ENCODE peak calls at places on chromosomes 5 and 9, in nine cellular contexts. One of them, this sample, is unnamed.
A peak's percentile ranks its signal among the peaks of the same experiment; 100 is the strongest.

GRCh38 chr9:19640023-19640422 is 148.8 kb downstream of the SLC24A2 start:
- DNase-seq in endodermal cell: no peak
- DNase-seq in MM.1S: no peak
- DNase-seq in heart right ventricle: no peak
- DNase-seq in left ventricle myocardium inferior: no peak
- DNase-seq in A549: no peak
- DNase-seq in hepatocyte: no peak
- DNase-seq in endothelial cell of umbilical vein: no peak
- DNase-seq in right atrium auricular region: no peak
- DNase-seq in this sample: no peak

GRCh38 chr9:79985276-79985675 is 413.5 kb downstream of the TLE4 start:
- DNase-seq in left ventricle myocardium inferior: no peak
- DNase-seq in MM.1S: no peak
- DNase-seq in hepatocyte: no peak
- DNase-seq in endothelial cell of umbilical vein: no peak
- DNase-seq in heart right ventricle: no peak
- DNase-seq in endodermal cell: no peak
- DNase-seq in right atrium auricular region: no peak
- DNase-seq in A549: no peak
- DNase-seq in this sample: no peak

GRCh38 chr9:33202552-33203300 is 35.6 kb upstream of the B4GALT1 start:
- DNase-seq in endodermal cell: no peak
- DNase-seq in A549: no peak
- DNase-seq in MM.1S: peak; percentile 86
- DNase-seq in endothelial cell of umbilical vein: no peak
- DNase-seq in right atrium auricular region: peak; percentile 73
- DNase-seq in heart right ventricle: peak; percentile 78
- DNase-seq in left ventricle myocardium inferior: peak; percentile 69
- DNase-seq in hepatocyte: no peak
- DNase-seq in this sample: peak; percentile 95

GRCh38 chr5:465591-466403 is 22.8 kb downstream of the EXOC3 start:
- DNase-seq in left ventricle myocardium inferior: peak; percentile 9
- DNase-seq in hepatocyte: no peak
- DNase-seq in endothelial cell of umbilical vein: no peak
- DNase-seq in MM.1S: no peak
- DNase-seq in endodermal cell: peak; percentile 36
- DNase-seq in right atrium auricular region: no peak
- DNase-seq in A549: no peak
- DNase-seq in heart right ventricle: no peak
- DNase-seq in this sample: no peak

GRCh38 chr5:104412649-104413240 is 850.2 kb upstream of the NUDT12 start:
- DNase-seq in A549: peak; percentile 0
- DNase-seq in endodermal cell: peak; percentile 83
- DNase-seq in MM.1S: peak; percentile 48
- DNase-seq in endothelial cell of umbilical vein: peak; percentile 26
- DNase-seq in heart right ventricle: no peak
- DNase-seq in hepatocyte: peak; percentile 41
- DNase-seq in right atrium auricular region: no peak
- DNase-seq in left ventricle myocardium inferior: no peak
- DNase-seq in this sample: peak; percentile 52

GRCh38 chr5:122882836-122883235 is 37.4 kb downstream of the SNX24 start:
- DNase-seq in endodermal cell: no peak
- DNase-seq in heart right ventricle: no peak
- DNase-seq in hepatocyte: no peak
- DNase-seq in MM.1S: no peak
- DNase-seq in endothelial cell of umbilical vein: no peak
- DNase-seq in left ventricle myocardium inferior: no peak
- DNase-seq in right atrium auricular region: no peak
- DNase-seq in A549: no peak
- DNase-seq in this sample: no peak

GRCh38 chr9:89145086-89145485 is 33.5 kb downstream of the SHC3 start:
- DNase-seq in left ventricle myocardium inferior: no peak
- DNase-seq in MM.1S: no peak
- DNase-seq in endothelial cell of umbilical vein: no peak
- DNase-seq in heart right ventricle: no peak
- DNase-seq in endodermal cell: no peak
- DNase-seq in hepatocyte: no peak
- DNase-seq in right atrium auricular region: no peak
- DNase-seq in A549: no peak
- DNase-seq in this sample: peak; percentile 49

GRCh38 chr9:107208121-107208520 is 75.0 kb upstream of the RAD23B start:
- DNase-seq in endothelial cell of umbilical vein: no peak
- DNase-seq in A549: no peak
- DNase-seq in endodermal cell: no peak
- DNase-seq in left ventricle myocardium inferior: no peak
- DNase-seq in MM.1S: no peak
- DNase-seq in heart right ventricle: no peak
- DNase-seq in hepatocyte: no peak
- DNase-seq in right atrium auricular region: no peak
- DNase-seq in this sample: no peak

GRCh38 chr9:98101868-98102273 is 17.2 kb downstream of the TRIM14 start:
- DNase-seq in endothelial cell of umbilical vein: no peak
- DNase-seq in heart right ventricle: no peak
- DNase-seq in MM.1S: peak; percentile 98
- DNase-seq in endodermal cell: peak; percentile 54
- DNase-seq in hepatocyte: no peak
- DNase-seq in A549: no peak
- DNase-seq in left ventricle myocardium inferior: no peak
- DNase-seq in right atrium auricular region: no peak
- DNase-seq in this sample: no peak

GRCh38 chr5:178474562-178475184 is 115.5 kb downstream of the COL23A1 start:
- DNase-seq in hepatocyte: peak; percentile 53
- DNase-seq in endothelial cell of umbilical vein: no peak
- DNase-seq in A549: no peak
- DNase-seq in heart right ventricle: no peak
- DNase-seq in left ventricle myocardium inferior: no peak
- DNase-seq in MM.1S: no peak
- DNase-seq in endodermal cell: no peak
- DNase-seq in right atrium auricular region: no peak
- DNase-seq in this sample: peak; percentile 30

GRCh38 chr5:151037561-151038291 is 17.3 kb downstream of the GPX3 start:
- DNase-seq in endodermal cell: no peak
- DNase-seq in A549: no peak
- DNase-seq in hepatocyte: no peak
- DNase-seq in left ventricle myocardium inferior: no peak
- DNase-seq in MM.1S: no peak
- DNase-seq in endothelial cell of umbilical vein: peak; percentile 86
- DNase-seq in heart right ventricle: peak; percentile 55
- DNase-seq in right atrium auricular region: no peak
- DNase-seq in this sample: peak; percentile 82

GRCh38 chr5:50836356-50836755 is 169.9 kb downstream of the PARP8 start:
- DNase-seq in heart right ventricle: no peak
- DNase-seq in endothelial cell of umbilical vein: no peak
- DNase-seq in right atrium auricular region: no peak
- DNase-seq in endodermal cell: no peak
- DNase-seq in A549: no peak
- DNase-seq in hepatocyte: no peak
- DNase-seq in MM.1S: no peak
- DNase-seq in left ventricle myocardium inferior: no peak
- DNase-seq in this sample: no peak

GRCh38 chr9:109087795-109088194 is 32.0 kb downstream of the TMEM245 start:
- DNase-seq in heart right ventricle: no peak
- DNase-seq in right atrium auricular region: no peak
- DNase-seq in A549: no peak
- DNase-seq in endodermal cell: no peak
- DNase-seq in MM.1S: no peak
- DNase-seq in endothelial cell of umbilical vein: no peak
- DNase-seq in hepatocyte: no peak
- DNase-seq in left ventricle myocardium inferior: no peak
- DNase-seq in this sample: no peak
- H3K4me1 ChIP-seq in heart right ventricle: peaks cover 13% of the 10 kb centered on the region
- H3K4me1 ChIP-seq in right atrium auricular region: no peaks in the 10 kb centered on the region
- H3K4me1 ChIP-seq in A549: peaks cover 28% of the 10 kb centered on the region
- H3K4me1 ChIP-seq in endodermal cell: no peaks in the 10 kb centered on the region
- H3K4me1 ChIP-seq in MM.1S: no peaks in the 10 kb centered on the region
- H3K4me1 ChIP-seq in endothelial cell of umbilical vein: no peaks in the 10 kb centered on the region
- H3K4me1 ChIP-seq in hepatocyte: peaks cover 3% of the 10 kb centered on the region
- H3K4me1 ChIP-seq in left ventricle myocardium inferior: peaks cover 10% of the 10 kb centered on the region
- H3K4me1 ChIP-seq in this sample: peaks cover 5% of the 10 kb centered on the region

GRCh38 chr5:29845206-29845605 is 1348.3 kb upstream of the CDH6 start:
- DNase-seq in left ventricle myocardium inferior: no peak
- DNase-seq in endodermal cell: no peak
- DNase-seq in MM.1S: no peak
- DNase-seq in hepatocyte: no peak
- DNase-seq in A549: no peak
- DNase-seq in right atrium auricular region: no peak
- DNase-seq in heart right ventricle: no peak
- DNase-seq in endothelial cell of umbilical vein: no peak
- DNase-seq in this sample: no peak
- H3K27ac ChIP-seq in left ventricle myocardium inferior: no peak overlapping the region
- H3K27ac ChIP-seq in endodermal cell: no peak overlapping the region
- H3K27ac ChIP-seq in MM.1S: no peak overlapping the region
- H3K27ac ChIP-seq in hepatocyte: no peak overlapping the region
- H3K27ac ChIP-seq in A549: no peak overlapping the region
- H3K27ac ChIP-seq in right atrium auricular region: no peak overlapping the region
- H3K27ac ChIP-seq in heart right ventricle: no peak overlapping the region
- H3K27ac ChIP-seq in endothelial cell of umbilical vein: no peak overlapping the region
- H3K27ac ChIP-seq in this sample: no peak overlapping the region

GRCh38 chr5:141411575-141411974 is 1.2 kb upstream of the PCDHGA10 start:
- DNase-seq in left ventricle myocardium inferior: no peak
- DNase-seq in heart right ventricle: no peak
- DNase-seq in MM.1S: no peak
- DNase-seq in right atrium auricular region: no peak
- DNase-seq in A549: no peak
- DNase-seq in hepatocyte: no peak
- DNase-seq in endothelial cell of umbilical vein: no peak
- DNase-seq in endodermal cell: no peak
- DNase-seq in this sample: no peak

GRCh38 chr5:141409598-141410306 is 1.9 kb downstream of the PCDHGB6 start:
- DNase-seq in heart right ventricle: no peak
- DNase-seq in right atrium auricular region: no peak
- DNase-seq in A549: no peak
- DNase-seq in endothelial cell of umbilical vein: no peak
- DNase-seq in hepatocyte: no peak
- DNase-seq in MM.1S: no peak
- DNase-seq in left ventricle myocardium inferior: no peak
- DNase-seq in endodermal cell: no peak
- DNase-seq in this sample: no peak

GRCh38 chr5:141413540-141414069 is 818 bp downstream of the PCDHGA10 start:
- DNase-seq in right atrium auricular region: no peak
- DNase-seq in MM.1S: no peak
- DNase-seq in endothelial cell of umbilical vein: no peak
- DNase-seq in hepatocyte: no peak
- DNase-seq in endodermal cell: no peak
- DNase-seq in heart right ventricle: no peak
- DNase-seq in A549: no peak
- DNase-seq in left ventricle myocardium inferior: no peak
- DNase-seq in this sample: no peak

DNA sequence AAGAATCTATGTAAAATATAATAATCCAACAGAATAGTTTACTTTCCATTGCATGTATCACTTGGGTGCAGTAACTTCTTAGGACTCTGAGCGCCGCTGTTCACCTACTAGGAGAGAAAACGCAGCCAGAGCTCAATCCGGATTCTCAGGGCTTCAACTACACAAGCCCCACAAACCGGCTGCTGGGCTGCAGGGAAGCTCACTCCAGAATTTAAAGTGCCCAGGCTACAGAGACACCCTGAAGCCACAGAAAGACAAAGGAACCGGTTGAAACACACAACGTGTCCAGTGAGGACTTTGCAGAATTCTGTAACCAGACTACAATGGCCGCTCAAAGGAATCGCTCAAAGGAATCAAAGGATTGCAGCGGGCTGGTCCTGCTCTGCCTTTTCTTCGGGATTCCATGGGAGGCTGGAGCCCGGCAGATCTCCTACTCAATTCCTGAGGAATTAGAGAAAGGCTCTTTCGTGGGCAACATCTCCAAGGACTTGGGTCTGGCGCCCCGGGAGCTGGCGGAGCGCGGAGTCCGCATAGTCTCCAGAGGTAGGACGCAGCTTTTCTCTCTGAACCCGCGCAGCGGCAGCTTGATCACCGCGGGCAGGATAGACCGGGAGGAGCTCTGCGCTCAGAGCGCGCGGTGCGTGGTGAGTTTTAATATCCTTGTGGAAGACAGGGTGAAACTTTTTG is at the start of gene PCDHGA10:
- DNase-seq in hepatocyte: peak; percentile 74
- DNase-seq in heart right ventricle: no peak
- DNase-seq in right atrium auricular region: no peak
- DNase-seq in endodermal cell: peak; percentile 85
- DNase-seq in endothelial cell of umbilical vein: peak; percentile 72
- DNase-seq in MM.1S: peak; percentile 80
- DNase-seq in left ventricle myocardium inferior: no peak
- DNase-seq in A549: no peak
- DNase-seq in this sample: peak; percentile 77
- TF ChIP-seq CTCF in hepatocyte: peak; percentile 49
- TF ChIP-seq CTCF in heart right ventricle: peak; percentile 52
- TF ChIP-seq CTCF in right atrium auricular region: peak; percentile 62
- TF ChIP-seq CTCF in endodermal cell: peak; percentile 89
- TF ChIP-seq CTCF in endothelial cell of umbilical vein: peak; percentile 76
- TF ChIP-seq CTCF in MM.1S: peak; percentile 73
- TF ChIP-seq CTCF in left ventricle myocardium inferior: peak; percentile 66
- TF ChIP-seq CTCF in A549: no peak
- TF ChIP-seq CTCF in this sample: peak; percentile 74

GRCh38 chr9:93057024-93057702 is 1.3 kb upstream of the SUSD3 start:
- DNase-seq in heart right ventricle: no peak
- DNase-seq in hepatocyte: no peak
- DNase-seq in endothelial cell of umbilical vein: no peak
- DNase-seq in left ventricle myocardium inferior: no peak
- DNase-seq in A549: no peak
- DNase-seq in MM.1S: no peak
- DNase-seq in endodermal cell: peak; percentile 80
- DNase-seq in right atrium auricular region: no peak
- DNase-seq in this sample: no peak

GRCh38 chr9:93059097-93059959 is 827 bp downstream of the SUSD3 start:
- DNase-seq in endodermal cell: peak; percentile 65
- DNase-seq in MM.1S: peak; percentile 42
- DNase-seq in heart right ventricle: no peak
- DNase-seq in endothelial cell of umbilical vein: no peak
- DNase-seq in hepatocyte: no peak
- DNase-seq in left ventricle myocardium inferior: no peak
- DNase-seq in right atrium auricular region: no peak
- DNase-seq in A549: no peak
- DNase-seq in this sample: no peak

GRCh38 chr9:93058357-93059096 is at the start of gene SUSD3:
- DNase-seq in A549: no peak
- DNase-seq in hepatocyte: peak; percentile 91
- DNase-seq in right atrium auricular region: no peak
- DNase-seq in endodermal cell: peak; percentile 92
- DNase-seq in endothelial cell of umbilical vein: peak; percentile 32
- DNase-seq in MM.1S: peak; percentile 78
- DNase-seq in heart right ventricle: peak; percentile 47
- DNase-seq in left ventricle myocardium inferior: peak; percentile 54
- DNase-seq in this sample: peak; percentile 78

GRCh38 chr9:93059960-93060591 is 1.6 kb downstream of the SUSD3 start:
- DNase-seq in MM.1S: no peak
- DNase-seq in left ventricle myocardium inferior: no peak
- DNase-seq in endodermal cell: peak; percentile 74
- DNase-seq in hepatocyte: no peak
- DNase-seq in endothelial cell of umbilical vein: no peak
- DNase-seq in A549: no peak
- DNase-seq in heart right ventricle: no peak
- DNase-seq in right atrium auricular region: no peak
- DNase-seq in this sample: no peak

GRCh38 chr9:93057703-93058356 is 671 bp upstream of the SUSD3 start:
- DNase-seq in heart right ventricle: no peak
- DNase-seq in right atrium auricular region: no peak
- DNase-seq in A549: no peak
- DNase-seq in MM.1S: no peak
- DNase-seq in endothelial cell of umbilical vein: no peak
- DNase-seq in hepatocyte: no peak
- DNase-seq in endodermal cell: peak; percentile 64
- DNase-seq in left ventricle myocardium inferior: no peak
- DNase-seq in this sample: no peak
- H3K4me1 ChIP-seq in heart right ventricle: peaks cover 23% of the 10 kb centered on the region
- H3K4me1 ChIP-seq in right atrium auricular region: no peaks in the 10 kb centered on the region
- H3K4me1 ChIP-seq in A549: peaks cover 18% of the 10 kb centered on the region
- H3K4me1 ChIP-seq in MM.1S: peaks cover 29% of the 10 kb centered on the region
- H3K4me1 ChIP-seq in endothelial cell of umbilical vein: no peaks in the 10 kb centered on the region
- H3K4me1 ChIP-seq in hepatocyte: peaks cover 27% of the 10 kb centered on the region
- H3K4me1 ChIP-seq in endodermal cell: peaks cover 5% of the 10 kb centered on the region
- H3K4me1 ChIP-seq in left ventricle myocardium inferior: peaks cover 25% of the 10 kb centered on the region
- H3K4me1 ChIP-seq in this sample: no peaks in the 10 kb centered on the region

GRCh38 chr5:93585054-93585751 is 2.2 kb downstream of the NR2F1 start:
- DNase-seq in endothelial cell of umbilical vein: peak; percentile 67
- DNase-seq in endodermal cell: peak; percentile 78
- DNase-seq in left ventricle myocardium inferior: no peak
- DNase-seq in hepatocyte: no peak
- DNase-seq in A549: no peak
- DNase-seq in heart right ventricle: no peak
- DNase-seq in MM.1S: peak; percentile 10
- DNase-seq in right atrium auricular region: no peak
- DNase-seq in this sample: no peak
- H3K27ac ChIP-seq in endothelial cell of umbilical vein: peak overlapping the region; percentile 75
- H3K27ac ChIP-seq in endodermal cell: peak overlapping the region; percentile 77
- H3K27ac ChIP-seq in left ventricle myocardium inferior: no peak overlapping the region
- H3K27ac ChIP-seq in hepatocyte: no peak overlapping the region
- H3K27ac ChIP-seq in A549: peak overlapping the region; percentile 87
- H3K27ac ChIP-seq in heart right ventricle: no peak overlapping the region
- H3K27ac ChIP-seq in MM.1S: no peak overlapping the region
- H3K27ac ChIP-seq in right atrium auricular region: peak overlapping the region; percentile 80
- H3K27ac ChIP-seq in this sample: no peak overlapping the region